ENCODE peak calls at places on chromosomes 1 and 21, in five cellular contexts. H is small intestine, X is gastrocnemius medialis, W is psoas muscle, L is cardiac muscle cell. N is an unnamed sample. For H3K36me3 and H3K27me3, the result is how much of the 10 kb centered on the place peaks cover.

GRCh38 chr1:44602675-44603610 is 71.3 kb downstream of the TMEM53 start:
- DNase-seq in X (peak), H (peak), L (no peak), W (peak), N (no peak)

GRCh38 chr1:162696286-162696862 is 64.1 kb downstream of the DDR2 start:
- DNase-seq in W (peak), H (no peak), X (peak), L (peak), N (no peak)

GRCh38 chr1:200409203-200409760 is 554 bp downstream of the ZNF281 start:
- DNase-seq in W (peak), H (no peak), L (peak), X (peak), N (peak)

GRCh38 chr1:246383791-246384190 is 123.3 kb downstream of the SMYD3 start:
- DNase-seq in L (no peak), X (no peak), H (no peak), W (no peak), N (no peak)

GRCh38 chr1:156102634-156103511 is 11.6 kb upstream of the LMNA start:
- DNase-seq in L (no peak), X (no peak), H (peak), W (peak), N (no peak)

GRCh38 chr1:109148838-109149555 is 35.1 kb downstream of the ELAPOR1 start:
- DNase-seq in W (no peak), H (peak), L (no peak), X (no peak), N (no peak)

GRCh38 chr1:5140136-5140535 is 485.7 kb downstream of the AJAP1 start:
- DNase-seq in H (no peak), L (no peak), W (no peak), X (no peak), N (no peak)

GRCh38 chr1:221912230-221912629 is 170.3 kb upstream of the DUSP10 start:
- DNase-seq in L (no peak), H (no peak), X (no peak), W (no peak), N (no peak)

GRCh38 chr1:203288351-203288894 is 16.9 kb upstream of the BTG2 start:
- DNase-seq in L (no peak), X (no peak), H (peak), W (no peak), N (no peak)

GRCh38 chr1:29961676-29962059 is 725.3 kb downstream of the PTPRU start:
- DNase-seq in W (no peak), H (no peak), X (no peak), L (no peak), N (no peak)

DNA sequence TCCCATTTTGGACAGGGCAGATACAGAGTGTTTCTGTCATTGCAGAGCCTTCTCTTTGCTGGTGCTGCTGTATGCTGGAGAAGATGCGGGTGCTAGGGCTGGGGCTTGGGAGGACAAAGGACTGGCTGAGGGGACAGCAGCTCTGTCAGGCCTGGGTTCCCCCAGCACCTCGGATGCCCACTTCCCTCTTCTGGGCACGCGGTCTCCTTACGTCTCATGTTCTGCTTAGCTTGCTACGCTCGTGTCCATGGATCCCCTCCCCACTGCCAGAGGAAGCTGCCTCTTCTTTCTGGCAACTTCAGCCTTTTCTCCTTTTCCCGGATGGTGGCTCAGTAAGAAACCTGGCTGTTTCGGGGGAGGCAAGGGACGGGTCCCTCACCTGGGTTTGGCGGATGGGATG is 75.7 kb downstream of the ARHGEF10L start:
- DNase-seq in W (peak), X (no peak), H (no peak), L (no peak), N (no peak)
- H3K36me3 ChIP-seq in W (under half), X (under half), H (under half), L (under half), N (under half)

DNA sequence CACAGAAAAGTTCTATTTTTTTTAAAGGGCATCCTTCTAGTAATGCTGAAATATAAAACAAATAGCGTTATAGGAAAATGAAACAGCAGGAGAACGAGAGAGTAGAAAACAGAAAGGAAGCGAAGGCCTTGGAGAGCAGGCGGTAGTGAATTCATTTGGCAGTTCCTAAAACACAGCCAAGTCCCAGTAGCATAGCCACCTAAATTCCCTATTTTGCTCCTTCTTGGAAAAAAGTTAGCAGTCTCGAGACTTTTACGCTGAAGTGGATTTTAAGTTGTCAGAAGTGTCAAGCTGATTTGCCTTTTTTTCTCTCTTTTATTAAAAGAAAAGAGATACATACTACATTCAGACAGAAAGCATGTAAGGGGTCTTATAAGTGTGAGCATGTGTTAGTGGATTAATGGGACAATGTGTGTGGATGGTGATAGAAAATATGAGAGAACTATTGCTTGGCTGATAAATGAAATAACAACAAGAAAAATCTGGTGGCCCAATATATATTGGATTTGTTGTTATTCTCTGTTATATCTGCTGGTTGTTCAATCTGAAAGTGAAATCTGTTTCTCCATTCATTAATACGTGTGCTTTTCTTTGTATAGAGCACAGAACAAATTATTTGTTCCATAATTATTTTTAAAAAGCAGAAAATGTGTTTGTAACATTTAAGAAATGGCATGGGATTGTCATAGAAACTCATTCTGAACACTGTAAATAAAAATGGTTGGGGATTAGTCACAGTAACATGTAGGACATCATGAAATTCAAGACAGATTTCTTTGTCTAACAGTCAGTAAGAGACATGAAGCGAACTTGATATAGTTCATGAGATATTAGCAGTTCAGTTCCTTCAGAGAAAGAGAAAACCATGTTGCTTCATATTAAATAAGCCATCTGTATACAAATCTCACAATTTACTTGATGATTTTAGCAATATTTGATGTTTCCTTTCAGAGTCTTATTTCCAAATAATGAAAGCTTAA is 19.4 kb downstream of the NFIA start:
- DNase-seq in H (no peak), W (no peak), L (no peak), X (no peak), N (no peak)
- H3K4me3 ChIP-seq in H (no peak), W (peak), L (no peak), X (peak), N (peak)

DNA sequence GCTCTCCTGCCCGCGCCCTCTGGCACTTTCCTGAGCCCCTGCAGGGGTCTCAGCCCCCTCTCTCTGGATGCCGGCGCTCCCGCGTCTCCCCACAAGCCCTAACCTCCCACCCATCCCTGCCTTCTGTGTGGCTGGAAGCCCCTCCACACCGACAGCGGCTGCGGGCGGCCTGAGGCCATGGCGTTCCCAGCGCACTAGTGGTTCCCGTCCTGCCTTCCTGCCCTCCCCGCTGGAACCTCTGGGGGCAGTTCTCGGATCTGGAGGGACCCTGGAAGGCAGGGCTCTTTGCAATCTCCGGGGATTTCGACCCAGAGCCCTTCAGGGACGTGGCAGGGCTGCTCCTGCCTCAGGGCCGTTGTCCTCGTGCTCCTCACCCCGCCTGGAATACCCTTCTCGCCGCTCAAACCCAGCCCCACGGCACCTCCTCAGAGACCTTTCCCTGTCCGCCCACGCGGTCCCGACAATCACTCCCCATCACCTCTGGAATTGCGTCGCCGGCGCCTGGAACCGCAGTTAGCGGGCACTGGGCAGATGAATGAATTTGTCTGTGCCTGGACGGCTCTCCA is 493 bp upstream of the ESPN start:
- DNase-seq in W (no peak), H (no peak), X (no peak), L (no peak), N (no peak)
- H3K27me3 ChIP-seq in W (under half), H (under half), X (half or more), L (half or more), N (under half)

GRCh38 chr21:43291347-43291950 is 122.6 kb downstream of the CRYAA start:
- DNase-seq in W (no peak), L (no peak), X (no peak), H (no peak), N (no peak)
- H3K36me3 ChIP-seq in W (under half), L (under half), X (under half), H (under half), N (under half)

GRCh38 chr1:23695667-23696066 is 4.1 kb downstream of the RPL11 start:
- DNase-seq in L (no peak), X (no peak), H (no peak), W (no peak), N (no peak)

GRCh38 chr1:23694371-23694770 is 2.8 kb downstream of the RPL11 start:
- DNase-seq in H (no peak), X (no peak), L (no peak), W (no peak), N (no peak)

GRCh38 chr1:23698466-23698865 is 6.9 kb downstream of the RPL11 start:
- DNase-seq in L (no peak), X (no peak), H (no peak), W (no peak), N (no peak)

GRCh38 chr1:23693599-23693998 is 2.0 kb downstream of the RPL11 start:
- DNase-seq in W (no peak), H (no peak), L (no peak), X (no peak), N (no peak)

GRCh38 chr1:23696335-23696989 is 4.9 kb downstream of the RPL11 start:
- DNase-seq in L (no peak), W (no peak), X (no peak), H (peak), N (no peak)
- H3K4me3 ChIP-seq in L (no peak), W (peak), X (no peak), H (no peak), N (no peak)

GRCh38 chr1:228794810-228795209 is 59.5 kb downstream of the RHOU start:
- DNase-seq in W (no peak), X (no peak), H (no peak), L (no peak), N (no peak)
- H3K27me3 ChIP-seq in W (under half), X (under half), H (under half), L (under half), N (under half)

GRCh38 chr1:26477446-26478152 is 5.4 kb downstream of the HMGN2 start:
- DNase-seq in X (no peak), H (no peak), L (no peak), W (no peak), N (no peak)
- H3K36me3 ChIP-seq in X (under half), H (under half), L (under half), W (half or more), N (under half)

DNA sequence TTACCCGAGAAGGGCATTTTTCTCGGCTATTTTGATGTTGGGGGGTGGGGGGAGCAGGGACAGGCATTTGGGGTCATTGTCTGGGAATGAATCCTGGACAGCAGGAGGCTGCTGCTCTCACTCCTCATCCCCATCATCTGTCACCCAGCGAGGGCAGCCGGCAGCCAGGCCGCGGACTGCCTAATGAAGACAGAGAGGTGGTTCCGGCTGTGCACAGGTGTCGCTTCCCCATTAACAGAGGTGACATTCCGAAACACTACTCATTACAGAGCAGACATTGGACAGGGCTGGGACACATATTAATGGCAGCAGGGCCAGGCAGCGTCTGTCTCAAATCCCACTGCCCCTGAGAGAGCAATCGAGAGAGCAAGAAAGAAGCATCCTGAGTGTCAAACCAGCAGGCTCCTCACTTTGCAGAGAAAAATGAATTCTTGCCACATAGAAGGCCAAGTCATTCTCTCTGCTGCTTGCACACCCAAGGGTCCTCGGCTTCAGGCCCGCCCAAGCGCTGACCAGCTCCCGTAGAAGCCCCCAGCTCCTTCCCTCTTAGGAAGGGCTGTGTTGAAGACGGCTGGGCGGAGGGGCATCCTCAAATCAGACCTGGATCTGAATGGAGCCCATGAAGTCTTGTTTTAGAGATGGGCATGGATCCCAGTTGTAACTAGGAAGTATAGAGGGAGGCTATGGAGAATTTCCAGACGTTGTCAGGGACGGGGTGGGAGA is 8.0 kb upstream of the LEMD1 start:
- DNase-seq in X (no peak), H (no peak), L (no peak), W (no peak), N (no peak)
- H3K4me3 ChIP-seq in X (peak), H (no peak), L (no peak), W (peak), N (no peak)

GRCh38 chr1:210294991-210295773 is 33.5 kb upstream of the HHAT start:
- DNase-seq in H (peak), L (peak), W (peak), X (peak), N (peak)
- H3K27me3 ChIP-seq in H (under half), L (under half), W (under half), X (under half), N (under half)

GRCh38 chr1:35190784-35191183 is 2.2 kb downstream of the SFPQ start:
- DNase-seq in H (no peak), L (no peak), W (no peak), X (no peak), N (no peak)
- H3K36me3 ChIP-seq in H (under half), L (half or more), W (half or more), X (under half), N (under half)

N was measured in aorta.